ENCODE peak calls at places on chromosomes 5 and 9, in six cellular contexts. Q, T, I, F, K and X are unnamed samples.

GRCh38 chr9:37300620-37301368 is 121.7 kb upstream of the GRHPR start:
- DNase-seq in I (no peak), T (no peak), K (no peak), F (peak), Q (peak), X (no peak)

GRCh38 chr9:102779341-102779740 is 215.8 kb upstream of the CYLC2 start:
- DNase-seq in Q (no peak), K (no peak), T (no peak), F (no peak), I (no peak), X (no peak)

GRCh38 chr5:10588109-10588775 is 24.4 kb downstream of the ANKRD33B start:
- DNase-seq in K (no peak), Q (no peak), F (no peak), I (no peak), T (no peak), X (no peak)

GRCh38 chr5:67509402-67509801 is 312.8 kb upstream of the CD180 start:
- DNase-seq in I (no peak), Q (no peak), T (no peak), F (no peak), K (no peak), X (no peak)

GRCh38 chr9:128218518-128219389 is 15.6 kb downstream of the DNM1 start:
- DNase-seq in F (peak), I (peak), K (peak), Q (peak), T (peak), X (peak)

GRCh38 chr9:88776717-88777497 is 214.4 kb upstream of the S1PR3 start:
- DNase-seq in F (peak), K (no peak), I (no peak), Q (no peak), T (no peak), X (no peak)

GRCh38 chr5:78287833-78288232 is 6.7 kb downstream of the AP3B1 start:
- DNase-seq in F (peak), K (no peak), T (no peak), I (no peak), Q (no peak), X (no peak)

GRCh38 chr5:146208916-146209522 is 5.6 kb downstream of the RBM27 start:
- DNase-seq in I (no peak), F (no peak), T (no peak), Q (no peak), K (no peak), X (no peak)

GRCh38 chr9:37942616-37943328 is 38.8 kb upstream of the SLC25A51 start:
- DNase-seq in T (no peak), K (no peak), I (no peak), F (no peak), Q (no peak), X (no peak)

GRCh38 chr5:38636626-38637025 is 80.2 kb upstream of the LIFR start:
- DNase-seq in F (no peak), K (no peak), Q (no peak), I (no peak), T (no peak), X (no peak)

GRCh38 chr5:5699062-5699461 is 276.6 kb downstream of the ICE1 start:
- DNase-seq in T (no peak), I (no peak), K (no peak), F (no peak), Q (no peak), X (no peak)

GRCh38 chr5:425714-426113 is 17.3 kb upstream of the EXOC3 start:
- DNase-seq in Q (peak), T (no peak), F (peak), I (no peak), K (no peak), X (no peak)

GRCh38 chr9:2966846-2967372 is 123.0 kb upstream of the PUM3 start:
- DNase-seq in Q (no peak), I (no peak), K (no peak), T (no peak), F (no peak), X (no peak)

GRCh38 chr5:94705427-94705826 is 87.0 kb downstream of the SLF1 start:
- DNase-seq in Q (no peak), F (no peak), T (no peak), I (no peak), K (no peak), X (no peak)

GRCh38 chr5:128007939-128008338 is 75.6 kb upstream of the SLC12A2 start:
- DNase-seq in F (no peak), Q (no peak), I (no peak), K (no peak), T (no peak), X (no peak)

GRCh38 chr9:73565833-73566465 is 414.3 kb downstream of the ANXA1 start:
- DNase-seq in I (peak), T (no peak), Q (no peak), F (peak), K (no peak), X (peak)

GRCh38 chr9:126397056-126397455 is 70.4 kb downstream of the MVB12B start:
- DNase-seq in T (no peak), K (no peak), Q (peak), I (no peak), F (no peak), X (no peak)

GRCh38 chr5:62432618-62433064 is 20.1 kb downstream of the IPO11 start:
- DNase-seq in K (no peak), T (peak), I (no peak), Q (no peak), F (peak), X (no peak)

GRCh38 chr5:10227396-10227795 is 22.3 kb downstream of the ATPSCKMT start:
- DNase-seq in Q (no peak), K (no peak), I (no peak), F (no peak), T (no peak), X (no peak)